ENCODE peak calls at places on chromosomes 7 and 10, in six cellular contexts. B is cardiac fibroblast, C is DND-41, R is cardiac muscle cell, J is A549, D is mammary epithelial cell. O is an unnamed sample.
A peak's percentile ranks its signal among the peaks of the same experiment; 100 is the strongest.

GRCh38 chr7:88789480-88790064 is 6.0 kb downstream of the TEX47 start:
- DNase-seq in C (no peak), D (peak; percentile 11), B (peak; percentile 50), J (peak; percentile 4), R (peak; percentile 29), O (peak; percentile 9)

GRCh38 chr7:100430450-100431285 is 1.0 kb downstream of the MEPCE start:
- DNase-seq in B (peak; percentile 41), R (peak; percentile 30), J (no peak), C (no peak), D (no peak), O (no peak)

GRCh38 chr7:19939746-19940145 is 166.3 kb upstream of the TMEM196 start:
- DNase-seq in D (peak; percentile 78), J (no peak), B (peak; percentile 80), R (peak; percentile 46), C (no peak), O (no peak)

GRCh38 chr7:105097619-105098018 is 83.6 kb downstream of the KMT2E start:
- DNase-seq in C (no peak), J (peak; percentile 26), R (peak; percentile 86), D (no peak), B (peak; percentile 90), O (no peak)

GRCh38 chr7:18361756-18362155 is 133.8 kb upstream of the HDAC9 start:
- DNase-seq in R (peak; percentile 56), D (no peak), J (no peak), C (no peak), B (no peak), O (no peak)

GRCh38 chr10:58513189-58514101 is 773 bp downstream of the BICC1 start:
- DNase-seq in B (peak; percentile 83), J (peak; percentile 69), R (peak; percentile 92), D (peak; percentile 62), C (no peak), O (no peak)

GRCh38 chr10:50402466-50402865 is 151.2 kb upstream of the ASAH2 start:
- DNase-seq in B (no peak), R (no peak), D (no peak), J (no peak), C (no peak), O (no peak)

GRCh38 chr10:8061274-8062211 is 7.1 kb downstream of the GATA3 start:
- DNase-seq in B (no peak), C (peak; percentile 82), D (peak; percentile 55), J (no peak), R (no peak), O (peak; percentile 37)

GRCh38 chr7:13988765-13989137 is 715 bp downstream of the ETV1 start:
- DNase-seq in B (peak; percentile 52), R (no peak), J (no peak), C (no peak), D (no peak), O (no peak)

GRCh38 chr10:12193193-12193592 is 2.5 kb downstream of the NUDT5 start:
- DNase-seq in C (no peak), R (peak; percentile 74), B (peak; percentile 66), D (peak; percentile 53), J (no peak), O (no peak)

GRCh38 chr7:64181586-64181985 is 25.4 kb upstream of the ZNF735 start:
- DNase-seq in D (no peak), J (no peak), R (no peak), C (no peak), B (no peak), O (no peak)

DNA sequence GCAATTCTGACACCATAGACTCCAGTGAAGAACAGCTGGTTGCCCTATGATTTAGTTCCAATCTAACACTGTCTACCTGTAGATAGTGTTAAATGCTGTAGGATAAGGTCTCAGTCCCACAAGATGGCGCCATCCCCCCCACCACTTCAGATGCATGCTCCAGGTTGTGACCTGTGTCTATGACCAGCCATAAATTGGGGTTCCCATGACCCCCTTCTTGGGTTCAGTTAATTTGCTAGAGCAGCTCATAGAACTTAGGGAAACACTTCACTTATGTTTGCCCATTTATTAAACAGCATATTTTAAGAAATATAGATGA is 13.1 kb downstream of the CCSER2 start:
- DNase-seq in D (no peak), B (no peak), R (no peak), J (no peak), C (no peak), O (no peak)
- TF ChIP-seq CTCF in D (no peak), B (no peak), R (no peak), J (no peak), C (peak; percentile 39), O (no peak)

DNA sequence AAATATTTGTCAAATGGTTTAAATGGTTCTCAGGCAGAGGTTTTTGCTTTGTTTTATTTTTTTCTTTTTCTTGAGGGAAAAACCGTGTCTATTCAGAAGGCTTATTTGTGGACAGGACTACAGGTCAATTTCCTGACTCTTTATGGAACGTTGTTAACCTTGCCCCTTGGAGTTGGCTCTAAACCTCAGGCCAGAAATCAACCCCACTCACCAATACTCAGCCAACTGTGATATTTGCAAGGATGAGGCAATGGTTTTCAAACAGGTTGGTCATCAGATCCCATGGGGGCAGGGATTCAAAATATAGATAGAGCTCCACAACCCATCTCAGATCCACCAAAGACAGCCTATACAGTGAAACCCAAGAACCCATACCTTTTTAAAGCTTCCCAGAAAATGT is 10.2 kb downstream of the PDLIM1 start:
- DNase-seq in R (no peak), B (no peak), C (no peak), D (no peak), J (no peak), O (no peak)
- H3K4me3 ChIP-seq in R (no peak overlapping the region), B (no peak overlapping the region), C (no peak overlapping the region), D (no peak overlapping the region), J (peak overlapping the region; percentile 1), O (no peak overlapping the region)

GRCh38 chr10:34985823-34986222 is 104.3 kb downstream of the CUL2 start:
- DNase-seq in C (no peak), D (no peak), J (no peak), B (peak; percentile 54), R (peak; percentile 52), O (no peak)
- TF ChIP-seq CTCF in C (peak; percentile 37), D (peak; percentile 34), J (no peak), B (peak; percentile 54), R (peak; percentile 31), O (no peak)

DNA sequence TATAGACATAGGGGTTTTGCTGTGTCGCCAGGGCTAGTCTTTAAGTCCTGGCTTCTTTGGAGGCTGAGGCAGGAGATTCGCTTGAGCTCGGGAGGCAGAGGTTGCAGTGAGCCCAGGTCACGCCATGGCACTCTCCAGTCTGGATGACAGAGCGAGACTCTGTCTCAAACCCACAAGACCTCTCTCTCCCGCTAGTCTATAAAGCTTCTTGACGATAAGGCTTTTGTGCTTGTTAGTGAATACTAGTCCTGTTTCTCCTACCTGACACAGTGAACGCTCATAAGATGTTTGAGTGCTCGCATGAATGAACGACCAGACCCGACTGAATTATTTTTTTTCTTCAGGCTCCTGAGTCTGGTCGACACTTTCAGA is 570 bp upstream of the DDX21 start:
- DNase-seq in D (no peak), C (no peak), J (no peak), B (no peak), R (no peak), O (no peak)
- H3K4me3 ChIP-seq in D (peak overlapping the region; percentile 74), C (peak overlapping the region; percentile 41), J (peak overlapping the region; percentile 98), B (peak overlapping the region; percentile 99), R (peak overlapping the region; percentile 83), O (peak overlapping the region; percentile 87)

GRCh38 chr10:129971381-129972144 is 7.5 kb upstream of the EBF3 start:
- DNase-seq in B (peak; percentile 59), D (no peak), C (no peak), J (peak; percentile 63), R (peak; percentile 79), O (peak; percentile 39)
- TF ChIP-seq CTCF in B (peak; percentile 12), D (no peak), C (no peak), J (peak; percentile 92), R (peak; percentile 27), O (peak; percentile 43)

GRCh38 chr10:11173062-11173461 is 155.4 kb downstream of the CELF2 start:
- DNase-seq in B (no peak), J (no peak), D (no peak), R (no peak), C (no peak), O (peak; percentile 47)
- H3K4me3 ChIP-seq in B (no peak overlapping the region), J (no peak overlapping the region), D (no peak overlapping the region), R (no peak overlapping the region), C (no peak overlapping the region), O (peak overlapping the region; percentile 94)

DNA sequence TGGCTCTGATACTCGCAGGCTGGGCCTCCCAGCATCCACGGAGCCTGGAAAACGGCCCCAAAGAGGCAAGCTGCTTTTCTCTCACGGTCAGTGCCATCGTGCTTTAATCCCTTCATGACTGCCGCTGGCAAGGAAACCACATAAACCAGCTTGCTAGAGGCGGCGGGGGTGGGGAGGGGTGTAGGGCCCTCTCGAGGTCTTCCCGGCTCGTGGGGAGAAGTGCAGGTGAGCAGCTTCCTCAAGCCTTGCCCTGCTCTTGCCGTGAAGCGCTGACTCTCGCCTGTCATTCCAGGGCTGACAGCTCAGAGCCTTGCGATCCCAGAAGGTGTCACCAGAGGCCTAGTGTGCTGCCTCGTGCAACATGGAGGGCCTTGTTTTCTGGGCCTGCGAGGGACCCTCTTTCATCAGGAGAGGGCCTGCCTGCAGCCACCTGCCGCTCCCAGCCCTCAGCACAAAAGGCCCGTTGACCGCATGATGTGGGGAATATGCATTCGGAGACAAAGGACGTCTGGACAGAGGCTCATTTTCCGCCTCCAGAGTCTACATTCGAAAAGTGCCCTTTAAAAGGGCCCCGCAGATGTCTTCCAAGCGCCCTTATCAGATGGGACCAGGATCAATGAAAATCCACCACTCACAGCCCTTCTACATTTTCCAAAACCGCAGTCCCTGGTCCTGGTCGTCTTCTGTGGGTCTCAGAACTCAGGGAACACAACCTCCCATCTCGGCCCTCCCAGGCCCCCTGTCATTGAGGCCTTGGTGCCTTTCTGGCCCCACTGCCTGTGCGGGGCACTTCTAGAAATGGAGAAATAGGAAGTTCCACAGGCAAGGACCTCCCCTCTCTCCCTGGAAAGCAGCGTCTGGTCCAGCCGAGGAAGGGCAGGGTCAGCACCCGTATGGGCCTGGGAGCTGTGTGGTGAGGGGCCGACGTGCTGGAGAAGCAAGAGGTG is 58.7 kb downstream of the ZRANB1 start:
- DNase-seq in R (peak; percentile 43), D (no peak), C (peak; percentile 76), J (no peak), B (no peak), O (no peak)
- TF ChIP-seq CTCF in R (peak; percentile 21), D (no peak), C (peak; percentile 44), J (no peak), B (no peak), O (no peak)

DNA sequence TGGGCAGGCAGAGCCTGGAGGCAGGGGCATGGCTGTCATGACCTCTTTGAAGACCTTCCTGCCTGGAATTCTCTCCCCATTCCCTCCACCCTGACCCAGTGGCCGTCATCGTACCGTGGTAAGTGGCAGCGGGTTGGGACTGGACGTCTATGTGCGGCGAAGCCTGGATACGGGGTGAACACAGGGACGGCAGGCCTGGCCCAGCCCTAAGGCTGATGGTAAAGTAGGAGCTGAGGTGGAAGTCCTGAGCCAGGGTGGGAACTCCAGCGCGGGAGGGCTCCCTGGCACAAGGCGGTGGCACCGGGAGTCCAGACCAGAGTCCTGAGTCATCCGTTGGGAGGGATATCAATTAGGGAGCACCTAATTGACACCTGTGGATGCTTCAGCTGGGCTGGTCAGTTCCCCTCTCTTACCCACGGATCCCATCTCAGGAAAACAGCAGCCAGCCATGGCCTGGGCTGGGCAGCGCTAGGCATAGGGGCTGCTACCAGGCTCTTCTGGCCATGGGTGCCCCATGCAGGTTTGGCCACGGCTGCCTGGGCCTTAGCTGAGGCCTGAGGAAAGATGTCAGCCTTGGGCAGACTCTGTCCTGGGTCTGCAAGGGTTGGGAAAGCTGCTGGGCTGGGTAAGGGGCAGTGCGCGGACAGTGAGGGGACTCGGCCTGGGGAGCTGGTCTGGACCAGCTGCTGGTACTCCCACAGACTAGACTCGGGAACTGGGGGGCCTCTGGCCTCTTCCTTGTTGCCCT is 3.3 kb downstream of the PPIF start:
- DNase-seq in B (no peak), J (no peak), R (no peak), D (no peak), C (no peak), O (no peak)
- H3K4me3 ChIP-seq in B (no peak overlapping the region), J (no peak overlapping the region), R (no peak overlapping the region), D (no peak overlapping the region), C (no peak overlapping the region), O (no peak overlapping the region)

O was measured in GM12865.